ENCODE peak calls at places on chromosomes 2 and 18, in seven cellular contexts. G is trophoblast cell, W is H9, F is neuronal stem cell, J is IMR-90, Z is mesendoderm, A is mesenchymal stem cell. B is an unnamed sample.

GRCh38 chr2:216648105-216648504 is 14.9 kb downstream of the IGFBP2 start:
- DNase-seq in G (no peak), W (no peak), F (no peak), J (peak), Z (no peak), A (peak), B (no peak)

GRCh38 chr2:217849154-217849553 is 153.6 kb downstream of the TNS1 start:
- DNase-seq in G (no peak), W (no peak), F (no peak), J (no peak), Z (no peak), A (no peak), B (no peak)

GRCh38 chr2:156907806-156908205 is 349.7 kb upstream of the GALNT5 start:
- DNase-seq in G (no peak), W (no peak), F (no peak), J (peak), Z (no peak), A (no peak), B (no peak)

GRCh38 chr18:27400001-27400400 is 214.9 kb upstream of the CHST9 start:
- DNase-seq in G (no peak), W (peak), F (no peak), J (no peak), Z (peak), A (peak), B (peak)

GRCh38 chr2:141015339-141016047 is 1115.3 kb downstream of the LRP1B start:
- DNase-seq in G (no peak), W (no peak), F (no peak), J (no peak), Z (peak), A (no peak), B (no peak)

GRCh38 chr2:2302359-2302758 is 28.7 kb downstream of the MYT1L start:
- DNase-seq in G (no peak), W (no peak), F (no peak), J (no peak), Z (no peak), A (no peak), B (no peak)

GRCh38 chr2:30267161-30267568 is 35.8 kb downstream of the LBH start:
- DNase-seq in G (no peak), W (peak), F (no peak), J (no peak), Z (peak), A (no peak), B (no peak)

GRCh38 chr2:105886680-105887079 is 142.0 kb downstream of the NCK2 start:
- DNase-seq in G (no peak), W (no peak), F (no peak), J (no peak), Z (no peak), A (no peak), B (no peak)

GRCh38 chr2:113203901-113204519 is 30.2 kb downstream of the PSD4 start:
- DNase-seq in G (peak), W (peak), F (peak), J (peak), Z (peak), A (peak), B (peak)

GRCh38 chr2:85066874-85067351 is 66.3 kb upstream of the TCF7L1 start:
- DNase-seq in G (peak), W (peak), F (peak), J (peak), Z (peak), A (peak), B (peak)

GRCh38 chr2:6069354-6069753 is 377.2 kb downstream of the SOX11 start:
- DNase-seq in G (no peak), W (peak), F (no peak), J (peak), Z (peak), A (no peak), B (no peak)

GRCh38 chr2:6067089-6067488 is 374.9 kb downstream of the SOX11 start:
- DNase-seq in G (no peak), W (no peak), F (no peak), J (no peak), Z (no peak), A (no peak), B (no peak)

GRCh38 chr2:6065713-6066112 is 373.5 kb downstream of the SOX11 start:
- DNase-seq in G (no peak), W (no peak), F (no peak), J (no peak), Z (no peak), A (no peak), B (no peak)

GRCh38 chr2:6068441-6068935 is 376.3 kb downstream of the SOX11 start:
- DNase-seq in G (no peak), W (no peak), F (no peak), J (no peak), Z (no peak), A (no peak), B (no peak)

GRCh38 chr2:6067806-6068205 is 375.6 kb downstream of the SOX11 start:
- DNase-seq in G (no peak), W (no peak), F (no peak), J (no peak), Z (no peak), A (no peak), B (no peak)
- H2BK120ac ChIP-seq in G (no peak), W (peak), F (no peak), J (no peak), Z (no peak), A (no peak), B (no peak)

GRCh38 chr2:234480337-234480736 is 16.5 kb downstream of the ARL4C start:
- DNase-seq in G (peak), W (no peak), F (no peak), J (no peak), Z (no peak), A (no peak), B (no peak)
- H2BK120ac ChIP-seq in G (no peak), W (no peak), F (no peak), J (no peak), Z (no peak), A (no peak), B (no peak)

GRCh38 chr2:37976411-37976810 is 51.3 kb downstream of the RMDN2 start:
- DNase-seq in G (no peak), W (no peak), F (no peak), J (no peak), Z (no peak), A (no peak), B (no peak)
- H2BK120ac ChIP-seq in G (no peak), W (no peak), F (no peak), J (no peak), Z (no peak), A (no peak), B (no peak)

GRCh38 chr2:45096996-45097395 is 87.7 kb upstream of the SIX2 start:
- DNase-seq in G (no peak), W (no peak), F (no peak), J (no peak), Z (no peak), A (no peak), B (no peak)
- H2BK120ac ChIP-seq in G (no peak), W (no peak), F (no peak), J (no peak), Z (no peak), A (no peak), B (no peak)

DNA sequence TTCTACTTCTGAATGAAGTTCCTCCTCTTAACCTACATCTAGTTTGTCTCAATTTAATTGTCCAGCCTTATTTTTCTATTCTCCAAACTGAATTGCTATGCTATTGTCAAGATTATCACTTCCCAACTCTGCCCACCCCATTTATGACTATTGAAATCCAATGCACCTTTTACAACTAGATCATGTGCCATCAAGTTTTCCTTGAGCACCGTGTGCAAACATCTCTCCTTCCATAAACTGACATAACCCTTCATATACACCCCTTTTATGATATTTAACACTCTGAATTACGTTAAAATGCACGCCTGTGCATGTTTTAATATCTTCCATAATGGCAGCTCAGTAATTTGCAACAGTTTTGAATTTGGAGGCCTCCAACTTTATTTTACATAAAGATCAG is 85.6 kb downstream of the SMAD2 start:
- DNase-seq in G (no peak), W (no peak), F (no peak), J (no peak), Z (no peak), A (no peak), B (no peak)
- H2BK120ac ChIP-seq in G (no peak), W (no peak), F (no peak), J (no peak), Z (no peak), A (no peak), B (no peak)

DNA sequence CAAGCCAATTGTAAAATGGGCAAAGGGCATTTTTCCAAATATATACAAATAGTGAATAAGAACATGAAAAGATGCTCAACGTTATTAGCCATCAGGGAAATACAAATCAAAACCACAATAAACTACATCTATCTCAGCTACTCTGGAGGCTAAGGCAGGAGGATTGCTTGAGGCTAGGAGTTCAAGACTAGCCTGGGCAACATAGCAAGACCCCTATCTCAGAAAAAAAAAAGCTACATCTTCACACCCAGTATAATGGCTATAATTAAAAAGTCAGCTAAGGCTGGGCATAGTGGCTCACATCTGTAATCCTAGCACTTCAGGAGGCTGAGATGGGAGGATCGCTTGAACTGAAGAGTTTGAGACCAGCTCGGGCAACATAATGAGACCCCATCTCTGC is 12.6 kb upstream of the NCL start:
- DNase-seq in G (no peak), W (no peak), F (no peak), J (no peak), Z (no peak), A (no peak), B (no peak)
- H2BK120ac ChIP-seq in G (no peak), W (no peak), F (no peak), J (no peak), Z (no peak), A (no peak), B (no peak)